ENCODE peak calls at places on chromosome 2, in five cellular contexts. One of them, this sample, is unnamed.

GRCh38 chr2:143891879-143892308 is 628.0 kb downstream of the ZEB2 start:
- DNase-seq in NCI-H1092: no peak
- DNase-seq in activated CD8-positive, alpha-beta memory T cell treated with anti-CD3 and anti-CD28 coated beads, Interleukin-2, amount 50 U/mL, for 4 hours: no peak
- DNase-seq in DMS79 treated with DMSO at 0.1 percent for 48 hours: no peak
- DNase-seq in stimulated activated CD4-positive, alpha-beta T cell treated with anti-CD3 and anti-CD28 coated beads, Interleukin-15, amount 100 ng/mL, for 1 hour: no peak
- DNase-seq in this sample: no peak

GRCh38 chr2:160208662-160209229 is 8.7 kb upstream of the ITGB6 start:
- DNase-seq in stimulated activated CD4-positive, alpha-beta T cell treated with anti-CD3 and anti-CD28 coated beads, Interleukin-15, amount 100 ng/mL, for 1 hour: no peak
- DNase-seq in NCI-H1092: no peak
- DNase-seq in DMS79 treated with DMSO at 0.1 percent for 48 hours: no peak
- DNase-seq in activated CD8-positive, alpha-beta memory T cell treated with anti-CD3 and anti-CD28 coated beads, Interleukin-2, amount 50 U/mL, for 4 hours: no peak
- DNase-seq in this sample: no peak

GRCh38 chr2:204751472-204751871 is 206.2 kb downstream of the PARD3B start:
- DNase-seq in DMS79 treated with DMSO at 0.1 percent for 48 hours: no peak
- DNase-seq in stimulated activated CD4-positive, alpha-beta T cell treated with anti-CD3 and anti-CD28 coated beads, Interleukin-15, amount 100 ng/mL, for 1 hour: no peak
- DNase-seq in NCI-H1092: no peak
- DNase-seq in activated CD8-positive, alpha-beta memory T cell treated with anti-CD3 and anti-CD28 coated beads, Interleukin-2, amount 50 U/mL, for 4 hours: no peak
- DNase-seq in this sample: no peak

GRCh38 chr2:240325654-240326031 is 109.8 kb upstream of the GPC1 start:
- DNase-seq in DMS79 treated with DMSO at 0.1 percent for 48 hours: no peak
- DNase-seq in activated CD8-positive, alpha-beta memory T cell treated with anti-CD3 and anti-CD28 coated beads, Interleukin-2, amount 50 U/mL, for 4 hours: no peak
- DNase-seq in stimulated activated CD4-positive, alpha-beta T cell treated with anti-CD3 and anti-CD28 coated beads, Interleukin-15, amount 100 ng/mL, for 1 hour: no peak
- DNase-seq in NCI-H1092: no peak
- DNase-seq in this sample: peak; percentile 41

GRCh38 chr2:211085056-211085680 is 528.8 kb downstream of the CPS1 start:
- DNase-seq in stimulated activated CD4-positive, alpha-beta T cell treated with anti-CD3 and anti-CD28 coated beads, Interleukin-15, amount 100 ng/mL, for 1 hour: no peak
- DNase-seq in activated CD8-positive, alpha-beta memory T cell treated with anti-CD3 and anti-CD28 coated beads, Interleukin-2, amount 50 U/mL, for 4 hours: no peak
- DNase-seq in NCI-H1092: no peak
- DNase-seq in DMS79 treated with DMSO at 0.1 percent for 48 hours: peak; percentile 10
- DNase-seq in this sample: peak; percentile 55

GRCh38 chr2:113754989-113755689 is 1.3 kb downstream of the SLC35F5 start:
- DNase-seq in stimulated activated CD4-positive, alpha-beta T cell treated with anti-CD3 and anti-CD28 coated beads, Interleukin-15, amount 100 ng/mL, for 1 hour: no peak
- DNase-seq in NCI-H1092: no peak
- DNase-seq in DMS79 treated with DMSO at 0.1 percent for 48 hours: peak; percentile 47
- DNase-seq in activated CD8-positive, alpha-beta memory T cell treated with anti-CD3 and anti-CD28 coated beads, Interleukin-2, amount 50 U/mL, for 4 hours: no peak
- DNase-seq in this sample: peak; percentile 44

GRCh38 chr2:218291318-218291933 is 877 bp downstream of the TMBIM1 start:
- DNase-seq in NCI-H1092: no peak
- DNase-seq in activated CD8-positive, alpha-beta memory T cell treated with anti-CD3 and anti-CD28 coated beads, Interleukin-2, amount 50 U/mL, for 4 hours: no peak
- DNase-seq in stimulated activated CD4-positive, alpha-beta T cell treated with anti-CD3 and anti-CD28 coated beads, Interleukin-15, amount 100 ng/mL, for 1 hour: no peak
- DNase-seq in DMS79 treated with DMSO at 0.1 percent for 48 hours: no peak
- DNase-seq in this sample: peak; percentile 34

GRCh38 chr2:226698671-226699070 is 100.9 kb downstream of the IRS1 start:
- DNase-seq in NCI-H1092: no peak
- DNase-seq in stimulated activated CD4-positive, alpha-beta T cell treated with anti-CD3 and anti-CD28 coated beads, Interleukin-15, amount 100 ng/mL, for 1 hour: no peak
- DNase-seq in DMS79 treated with DMSO at 0.1 percent for 48 hours: no peak
- DNase-seq in activated CD8-positive, alpha-beta memory T cell treated with anti-CD3 and anti-CD28 coated beads, Interleukin-2, amount 50 U/mL, for 4 hours: no peak
- DNase-seq in this sample: no peak

GRCh38 chr2:122635649-122636496 is 880.4 kb downstream of the TSN start:
- DNase-seq in stimulated activated CD4-positive, alpha-beta T cell treated with anti-CD3 and anti-CD28 coated beads, Interleukin-15, amount 100 ng/mL, for 1 hour: no peak
- DNase-seq in DMS79 treated with DMSO at 0.1 percent for 48 hours: no peak
- DNase-seq in activated CD8-positive, alpha-beta memory T cell treated with anti-CD3 and anti-CD28 coated beads, Interleukin-2, amount 50 U/mL, for 4 hours: no peak
- DNase-seq in NCI-H1092: no peak
- DNase-seq in this sample: no peak

GRCh38 chr2:11502740-11503292 is 31.0 kb upstream of the GREB1 start:
- DNase-seq in stimulated activated CD4-positive, alpha-beta T cell treated with anti-CD3 and anti-CD28 coated beads, Interleukin-15, amount 100 ng/mL, for 1 hour: no peak
- DNase-seq in activated CD8-positive, alpha-beta memory T cell treated with anti-CD3 and anti-CD28 coated beads, Interleukin-2, amount 50 U/mL, for 4 hours: no peak
- DNase-seq in NCI-H1092: no peak
- DNase-seq in DMS79 treated with DMSO at 0.1 percent for 48 hours: no peak
- DNase-seq in this sample: no peak

GRCh38 chr2:196696423-196697073 is 57.0 kb downstream of the CCDC150 start:
- DNase-seq in activated CD8-positive, alpha-beta memory T cell treated with anti-CD3 and anti-CD28 coated beads, Interleukin-2, amount 50 U/mL, for 4 hours: no peak
- DNase-seq in NCI-H1092: no peak
- DNase-seq in stimulated activated CD4-positive, alpha-beta T cell treated with anti-CD3 and anti-CD28 coated beads, Interleukin-15, amount 100 ng/mL, for 1 hour: no peak
- DNase-seq in DMS79 treated with DMSO at 0.1 percent for 48 hours: no peak
- DNase-seq in this sample: peak; percentile 47

GRCh38 chr2:18966131-18966530 is 376.8 kb upstream of the NT5C1B start:
- DNase-seq in stimulated activated CD4-positive, alpha-beta T cell treated with anti-CD3 and anti-CD28 coated beads, Interleukin-15, amount 100 ng/mL, for 1 hour: no peak
- DNase-seq in DMS79 treated with DMSO at 0.1 percent for 48 hours: no peak
- DNase-seq in activated CD8-positive, alpha-beta memory T cell treated with anti-CD3 and anti-CD28 coated beads, Interleukin-2, amount 50 U/mL, for 4 hours: no peak
- DNase-seq in NCI-H1092: no peak
- DNase-seq in this sample: no peak

GRCh38 chr2:232533944-232534710 is 5.4 kb upstream of the CHRNG start:
- DNase-seq in stimulated activated CD4-positive, alpha-beta T cell treated with anti-CD3 and anti-CD28 coated beads, Interleukin-15, amount 100 ng/mL, for 1 hour: no peak
- DNase-seq in NCI-H1092: no peak
- DNase-seq in activated CD8-positive, alpha-beta memory T cell treated with anti-CD3 and anti-CD28 coated beads, Interleukin-2, amount 50 U/mL, for 4 hours: no peak
- DNase-seq in DMS79 treated with DMSO at 0.1 percent for 48 hours: no peak
- DNase-seq in this sample: no peak

GRCh38 chr2:28821295-28821958 is 10.8 kb downstream of the SPDYA start:
- DNase-seq in activated CD8-positive, alpha-beta memory T cell treated with anti-CD3 and anti-CD28 coated beads, Interleukin-2, amount 50 U/mL, for 4 hours: peak; percentile 45
- DNase-seq in DMS79 treated with DMSO at 0.1 percent for 48 hours: peak; percentile 68
- DNase-seq in NCI-H1092: no peak
- DNase-seq in stimulated activated CD4-positive, alpha-beta T cell treated with anti-CD3 and anti-CD28 coated beads, Interleukin-15, amount 100 ng/mL, for 1 hour: no peak
- DNase-seq in this sample: peak; percentile 81

GRCh38 chr2:220394433-220394832 is 767.0 kb downstream of the SLC4A3 start:
- DNase-seq in stimulated activated CD4-positive, alpha-beta T cell treated with anti-CD3 and anti-CD28 coated beads, Interleukin-15, amount 100 ng/mL, for 1 hour: no peak
- DNase-seq in activated CD8-positive, alpha-beta memory T cell treated with anti-CD3 and anti-CD28 coated beads, Interleukin-2, amount 50 U/mL, for 4 hours: no peak
- DNase-seq in NCI-H1092: peak; percentile 1
- DNase-seq in DMS79 treated with DMSO at 0.1 percent for 48 hours: peak; percentile 69
- DNase-seq in this sample: peak; percentile 12

GRCh38 chr2:186599186-186599778 is 9.4 kb downstream of the ITGAV start:
- DNase-seq in activated CD8-positive, alpha-beta memory T cell treated with anti-CD3 and anti-CD28 coated beads, Interleukin-2, amount 50 U/mL, for 4 hours: no peak
- DNase-seq in DMS79 treated with DMSO at 0.1 percent for 48 hours: no peak
- DNase-seq in NCI-H1092: no peak
- DNase-seq in stimulated activated CD4-positive, alpha-beta T cell treated with anti-CD3 and anti-CD28 coated beads, Interleukin-15, amount 100 ng/mL, for 1 hour: no peak
- DNase-seq in this sample: peak; percentile 53

GRCh38 chr2:71747573-71747972 is 294.2 kb downstream of the DYSF start:
- DNase-seq in DMS79 treated with DMSO at 0.1 percent for 48 hours: no peak
- DNase-seq in stimulated activated CD4-positive, alpha-beta T cell treated with anti-CD3 and anti-CD28 coated beads, Interleukin-15, amount 100 ng/mL, for 1 hour: no peak
- DNase-seq in activated CD8-positive, alpha-beta memory T cell treated with anti-CD3 and anti-CD28 coated beads, Interleukin-2, amount 50 U/mL, for 4 hours: no peak
- DNase-seq in NCI-H1092: no peak
- DNase-seq in this sample: no peak

GRCh38 chr2:234463626-234464290 is 33.1 kb downstream of the ARL4C start:
- DNase-seq in DMS79 treated with DMSO at 0.1 percent for 48 hours: peak; percentile 79
- DNase-seq in activated CD8-positive, alpha-beta memory T cell treated with anti-CD3 and anti-CD28 coated beads, Interleukin-2, amount 50 U/mL, for 4 hours: peak; percentile 68
- DNase-seq in stimulated activated CD4-positive, alpha-beta T cell treated with anti-CD3 and anti-CD28 coated beads, Interleukin-15, amount 100 ng/mL, for 1 hour: peak; percentile 47
- DNase-seq in NCI-H1092: peak; percentile 29
- DNase-seq in this sample: no peak

GRCh38 chr2:111135910-111136297 is 15.2 kb downstream of the BCL2L11 start:
- DNase-seq in stimulated activated CD4-positive, alpha-beta T cell treated with anti-CD3 and anti-CD28 coated beads, Interleukin-15, amount 100 ng/mL, for 1 hour: no peak
- DNase-seq in DMS79 treated with DMSO at 0.1 percent for 48 hours: no peak
- DNase-seq in activated CD8-positive, alpha-beta memory T cell treated with anti-CD3 and anti-CD28 coated beads, Interleukin-2, amount 50 U/mL, for 4 hours: no peak
- DNase-seq in NCI-H1092: no peak
- DNase-seq in this sample: peak; percentile 38

GRCh38 chr2:2698182-2699116 is 367.4 kb upstream of the MYT1L start:
- DNase-seq in activated CD8-positive, alpha-beta memory T cell treated with anti-CD3 and anti-CD28 coated beads, Interleukin-2, amount 50 U/mL, for 4 hours: no peak
- DNase-seq in NCI-H1092: peak; percentile 40
- DNase-seq in stimulated activated CD4-positive, alpha-beta T cell treated with anti-CD3 and anti-CD28 coated beads, Interleukin-15, amount 100 ng/mL, for 1 hour: no peak
- DNase-seq in DMS79 treated with DMSO at 0.1 percent for 48 hours: no peak
- DNase-seq in this sample: no peak

GRCh38 chr2:148876190-148876588 is 1.2 kb downstream of the KIF5C start:
- DNase-seq in NCI-H1092: peak; percentile 34
- DNase-seq in stimulated activated CD4-positive, alpha-beta T cell treated with anti-CD3 and anti-CD28 coated beads, Interleukin-15, amount 100 ng/mL, for 1 hour: no peak
- DNase-seq in activated CD8-positive, alpha-beta memory T cell treated with anti-CD3 and anti-CD28 coated beads, Interleukin-2, amount 50 U/mL, for 4 hours: peak; percentile 20
- DNase-seq in DMS79 treated with DMSO at 0.1 percent for 48 hours: peak; percentile 14
- DNase-seq in this sample: no peak

GRCh38 chr2:54879598-54880355 is 156.3 kb downstream of the EML6 start:
- DNase-seq in activated CD8-positive, alpha-beta memory T cell treated with anti-CD3 and anti-CD28 coated beads, Interleukin-2, amount 50 U/mL, for 4 hours: no peak
- DNase-seq in NCI-H1092: no peak
- DNase-seq in DMS79 treated with DMSO at 0.1 percent for 48 hours: no peak
- DNase-seq in stimulated activated CD4-positive, alpha-beta T cell treated with anti-CD3 and anti-CD28 coated beads, Interleukin-15, amount 100 ng/mL, for 1 hour: no peak
- DNase-seq in this sample: no peak

GRCh38 chr2:100640329-100641114 is 77.7 kb downstream of the PDCL3 start:
- DNase-seq in activated CD8-positive, alpha-beta memory T cell treated with anti-CD3 and anti-CD28 coated beads, Interleukin-2, amount 50 U/mL, for 4 hours: no peak
- DNase-seq in NCI-H1092: no peak
- DNase-seq in stimulated activated CD4-positive, alpha-beta T cell treated with anti-CD3 and anti-CD28 coated beads, Interleukin-15, amount 100 ng/mL, for 1 hour: no peak
- DNase-seq in DMS79 treated with DMSO at 0.1 percent for 48 hours: no peak
- DNase-seq in this sample: no peak

GRCh38 chr2:157269922-157270321 is 12.4 kb downstream of the GALNT5 start:
- DNase-seq in DMS79 treated with DMSO at 0.1 percent for 48 hours: no peak
- DNase-seq in NCI-H1092: no peak
- DNase-seq in activated CD8-positive, alpha-beta memory T cell treated with anti-CD3 and anti-CD28 coated beads, Interleukin-2, amount 50 U/mL, for 4 hours: no peak
- DNase-seq in stimulated activated CD4-positive, alpha-beta T cell treated with anti-CD3 and anti-CD28 coated beads, Interleukin-15, amount 100 ng/mL, for 1 hour: no peak
- DNase-seq in this sample: no peak

GRCh38 chr2:120893874-120894584 is 158.4 kb downstream of the GLI2 start:
- DNase-seq in stimulated activated CD4-positive, alpha-beta T cell treated with anti-CD3 and anti-CD28 coated beads, Interleukin-15, amount 100 ng/mL, for 1 hour: no peak
- DNase-seq in NCI-H1092: no peak
- DNase-seq in activated CD8-positive, alpha-beta memory T cell treated with anti-CD3 and anti-CD28 coated beads, Interleukin-2, amount 50 U/mL, for 4 hours: no peak
- DNase-seq in DMS79 treated with DMSO at 0.1 percent for 48 hours: no peak
- DNase-seq in this sample: no peak

GRCh38 chr2:232876071-232876977 is 6.3 kb downstream of the SNORC start:
- DNase-seq in stimulated activated CD4-positive, alpha-beta T cell treated with anti-CD3 and anti-CD28 coated beads, Interleukin-15, amount 100 ng/mL, for 1 hour: no peak
- DNase-seq in activated CD8-positive, alpha-beta memory T cell treated with anti-CD3 and anti-CD28 coated beads, Interleukin-2, amount 50 U/mL, for 4 hours: no peak
- DNase-seq in DMS79 treated with DMSO at 0.1 percent for 48 hours: peak; percentile 44
- DNase-seq in NCI-H1092: peak; percentile 46
- DNase-seq in this sample: peak; percentile 46

GRCh38 chr2:127437056-127437455 is 18.8 kb downstream of the PROC start:
- DNase-seq in stimulated activated CD4-positive, alpha-beta T cell treated with anti-CD3 and anti-CD28 coated beads, Interleukin-15, amount 100 ng/mL, for 1 hour: no peak
- DNase-seq in activated CD8-positive, alpha-beta memory T cell treated with anti-CD3 and anti-CD28 coated beads, Interleukin-2, amount 50 U/mL, for 4 hours: no peak
- DNase-seq in NCI-H1092: no peak
- DNase-seq in DMS79 treated with DMSO at 0.1 percent for 48 hours: no peak
- DNase-seq in this sample: no peak

GRCh38 chr2:148981350-148981749 is 57.1 kb upstream of the LYPD6B start:
- DNase-seq in NCI-H1092: no peak
- DNase-seq in stimulated activated CD4-positive, alpha-beta T cell treated with anti-CD3 and anti-CD28 coated beads, Interleukin-15, amount 100 ng/mL, for 1 hour: no peak
- DNase-seq in DMS79 treated with DMSO at 0.1 percent for 48 hours: no peak
- DNase-seq in activated CD8-positive, alpha-beta memory T cell treated with anti-CD3 and anti-CD28 coated beads, Interleukin-2, amount 50 U/mL, for 4 hours: no peak
- DNase-seq in this sample: no peak

GRCh38 chr2:143078106-143078505 is 51.1 kb upstream of the ARHGAP15 start:
- DNase-seq in stimulated activated CD4-positive, alpha-beta T cell treated with anti-CD3 and anti-CD28 coated beads, Interleukin-15, amount 100 ng/mL, for 1 hour: no peak
- DNase-seq in NCI-H1092: no peak
- DNase-seq in activated CD8-positive, alpha-beta memory T cell treated with anti-CD3 and anti-CD28 coated beads, Interleukin-2, amount 50 U/mL, for 4 hours: no peak
- DNase-seq in DMS79 treated with DMSO at 0.1 percent for 48 hours: no peak
- DNase-seq in this sample: no peak

GRCh38 chr2:95374916-95375471 is 27.5 kb upstream of the FAHD2A start:
- DNase-seq in NCI-H1092: no peak
- DNase-seq in DMS79 treated with DMSO at 0.1 percent for 48 hours: no peak
- DNase-seq in activated CD8-positive, alpha-beta memory T cell treated with anti-CD3 and anti-CD28 coated beads, Interleukin-2, amount 50 U/mL, for 4 hours: no peak
- DNase-seq in stimulated activated CD4-positive, alpha-beta T cell treated with anti-CD3 and anti-CD28 coated beads, Interleukin-15, amount 100 ng/mL, for 1 hour: no peak
- DNase-seq in this sample: no peak

GRCh38 chr2:172672999-172673726 is 62.5 kb upstream of the RAPGEF4 start:
- DNase-seq in NCI-H1092: no peak
- DNase-seq in activated CD8-positive, alpha-beta memory T cell treated with anti-CD3 and anti-CD28 coated beads, Interleukin-2, amount 50 U/mL, for 4 hours: no peak
- DNase-seq in stimulated activated CD4-positive, alpha-beta T cell treated with anti-CD3 and anti-CD28 coated beads, Interleukin-15, amount 100 ng/mL, for 1 hour: no peak
- DNase-seq in DMS79 treated with DMSO at 0.1 percent for 48 hours: no peak
- DNase-seq in this sample: peak; percentile 45

GRCh38 chr2:161077367-161078210 is 82.6 kb upstream of the TANK start:
- DNase-seq in activated CD8-positive, alpha-beta memory T cell treated with anti-CD3 and anti-CD28 coated beads, Interleukin-2, amount 50 U/mL, for 4 hours: peak; percentile 38
- DNase-seq in DMS79 treated with DMSO at 0.1 percent for 48 hours: no peak
- DNase-seq in stimulated activated CD4-positive, alpha-beta T cell treated with anti-CD3 and anti-CD28 coated beads, Interleukin-15, amount 100 ng/mL, for 1 hour: peak; percentile 6
- DNase-seq in NCI-H1092: no peak
- DNase-seq in this sample: peak; percentile 98

GRCh38 chr2:199627417-199627816 is 169.7 kb upstream of the SATB2 start:
- DNase-seq in DMS79 treated with DMSO at 0.1 percent for 48 hours: no peak
- DNase-seq in NCI-H1092: no peak
- DNase-seq in activated CD8-positive, alpha-beta memory T cell treated with anti-CD3 and anti-CD28 coated beads, Interleukin-2, amount 50 U/mL, for 4 hours: no peak
- DNase-seq in stimulated activated CD4-positive, alpha-beta T cell treated with anti-CD3 and anti-CD28 coated beads, Interleukin-15, amount 100 ng/mL, for 1 hour: no peak
- DNase-seq in this sample: no peak

GRCh38 chr2:103292570-103293265 is 530.9 kb downstream of the TMEM182 start:
- DNase-seq in DMS79 treated with DMSO at 0.1 percent for 48 hours: no peak
- DNase-seq in activated CD8-positive, alpha-beta memory T cell treated with anti-CD3 and anti-CD28 coated beads, Interleukin-2, amount 50 U/mL, for 4 hours: no peak
- DNase-seq in stimulated activated CD4-positive, alpha-beta T cell treated with anti-CD3 and anti-CD28 coated beads, Interleukin-15, amount 100 ng/mL, for 1 hour: no peak
- DNase-seq in NCI-H1092: no peak
- DNase-seq in this sample: no peak

GRCh38 chr2:233822781-233823730 is 31.3 kb downstream of the HJURP start:
- DNase-seq in DMS79 treated with DMSO at 0.1 percent for 48 hours: no peak
- DNase-seq in NCI-H1092: no peak
- DNase-seq in activated CD8-positive, alpha-beta memory T cell treated with anti-CD3 and anti-CD28 coated beads, Interleukin-2, amount 50 U/mL, for 4 hours: no peak
- DNase-seq in stimulated activated CD4-positive, alpha-beta T cell treated with anti-CD3 and anti-CD28 coated beads, Interleukin-15, amount 100 ng/mL, for 1 hour: no peak
- DNase-seq in this sample: no peak